ENCODE peak calls at places on chromosomes 5 and 9, in five cellular contexts. S is GM23338, V is endodermal cell, T is pancreas, L is GM10248. C is an unnamed sample.

GRCh38 chr5:171242521-171242920 is 66.5 kb upstream of the TLX3 start:
- DNase-seq in S (no peak), V (no peak), T (no peak), L (no peak), C (no peak)

GRCh38 chr5:117041926-117042595 is 467.4 kb upstream of the SEMA6A start:
- DNase-seq in S (peak), V (no peak), T (no peak), L (no peak), C (no peak)

GRCh38 chr9:92600742-92601261 is 65.0 kb upstream of the ECM2 start:
- DNase-seq in S (no peak), V (peak), T (no peak), L (no peak), C (no peak)

GRCh38 chr5:157026789-157027424 is 32.0 kb downstream of the HAVCR1 start:
- DNase-seq in S (peak), V (peak), T (no peak), L (no peak), C (peak)

GRCh38 chr9:12775963-12776774 is 1.3 kb downstream of the LURAP1L start:
- DNase-seq in S (peak), V (peak), T (peak), L (peak), C (peak)

GRCh38 chr9:118693645-118694044 is 675.6 kb downstream of the BRINP1 start:
- DNase-seq in S (peak), V (no peak), T (no peak), L (no peak), C (no peak)

GRCh38 chr5:53037141-53037859 is 48.1 kb downstream of the ITGA2 start:
- DNase-seq in S (no peak), V (no peak), T (no peak), L (no peak), C (no peak)

GRCh38 chr9:134928796-134929559 is 11.3 kb upstream of the FCN1 start:
- DNase-seq in S (no peak), V (no peak), T (no peak), L (peak), C (no peak)

GRCh38 chr9:2726620-2727335 is 9.5 kb downstream of the KCNV2 start:
- DNase-seq in S (no peak), V (no peak), T (no peak), L (no peak), C (no peak)

GRCh38 chr5:132462856-132463745 is 27.5 kb downstream of the IRF1 start:
- DNase-seq in S (no peak), V (no peak), T (no peak), L (no peak), C (no peak)

DNA sequence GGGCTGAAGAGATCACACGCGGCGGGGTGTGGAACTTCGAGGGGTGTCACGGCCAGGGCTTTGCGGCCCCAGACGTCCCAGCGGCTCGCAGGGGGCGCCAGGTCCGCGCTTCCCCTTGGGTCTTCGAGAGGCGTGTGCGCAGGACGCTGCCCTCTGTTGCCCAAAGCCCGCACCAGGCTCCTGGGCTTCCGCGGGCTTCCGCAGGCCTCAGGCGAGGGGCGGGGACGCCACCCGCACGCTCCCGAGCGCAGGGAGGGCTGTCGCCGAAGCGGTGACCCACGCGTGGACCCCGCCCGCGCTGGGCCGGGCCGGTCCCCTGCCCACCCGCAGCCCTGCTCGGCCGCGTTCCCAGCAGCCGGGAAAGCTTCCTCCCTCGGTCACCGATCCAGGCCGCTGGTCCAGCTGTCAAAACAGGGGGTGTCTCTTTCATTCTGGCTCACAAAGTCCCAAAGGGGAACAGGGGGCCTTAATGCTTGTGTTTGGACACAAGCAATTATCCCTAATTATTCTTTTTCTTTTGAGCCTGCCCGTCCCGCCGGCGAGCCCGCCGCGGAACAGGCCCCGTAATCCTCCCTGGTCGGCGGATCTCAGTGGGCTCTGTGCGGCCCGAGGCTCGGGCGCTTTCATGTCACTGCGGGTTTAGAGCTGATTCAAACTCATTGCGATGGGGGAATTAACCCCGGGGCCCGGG is 60.6 kb downstream of the TMEM174 start:
- DNase-seq in S (peak), V (peak), T (peak), L (no peak), C (peak)
- TF ChIP-seq CTCF in S (peak), V (peak), T (no peak), L (no peak), C (no peak)

GRCh38 chr5:158855510-158855909 is 244.2 kb downstream of the EBF1 start:
- DNase-seq in S (no peak), V (no peak), T (no peak), L (no peak), C (no peak)

GRCh38 chr5:158856295-158856694 is 243.4 kb downstream of the EBF1 start:
- DNase-seq in S (no peak), V (no peak), T (no peak), L (no peak), C (no peak)

GRCh38 chr5:158857376-158857775 is 242.3 kb downstream of the EBF1 start:
- DNase-seq in S (no peak), V (no peak), T (no peak), L (no peak), C (no peak)

GRCh38 chr5:158858011-158858410 is 241.7 kb downstream of the EBF1 start:
- DNase-seq in S (peak), V (no peak), T (no peak), L (no peak), C (no peak)

DNA sequence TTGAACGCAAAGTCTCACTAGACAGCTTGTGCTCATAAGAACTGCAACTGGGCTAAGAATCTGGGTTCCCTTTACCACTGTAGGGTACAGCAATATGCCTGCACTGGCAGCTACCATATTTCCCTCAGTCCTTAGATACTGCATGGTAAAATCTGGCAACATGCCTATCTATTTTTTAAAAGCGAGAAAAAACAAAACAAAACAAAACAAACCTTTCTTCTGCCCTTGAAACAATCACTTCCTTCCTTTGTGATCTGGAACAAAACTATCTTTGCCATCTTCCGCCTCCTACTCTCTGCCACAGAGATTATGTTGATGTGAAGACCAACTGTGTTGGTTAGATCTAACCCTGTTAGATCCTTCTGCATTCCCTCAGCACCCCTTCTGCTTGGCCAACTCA is 242.9 kb downstream of the EBF1 start:
- DNase-seq in S (no peak), V (no peak), T (no peak), L (no peak), C (no peak)
- TF ChIP-seq CTCF in S (no peak), V (no peak), T (no peak), L (no peak), C (no peak)

GRCh38 chr9:107158321-107158720 is 124.8 kb upstream of the RAD23B start:
- DNase-seq in S (peak), V (peak), T (no peak), L (no peak), C (peak)
- TF ChIP-seq CTCF in S (peak), V (peak), T (no peak), L (peak), C (no peak)

DNA sequence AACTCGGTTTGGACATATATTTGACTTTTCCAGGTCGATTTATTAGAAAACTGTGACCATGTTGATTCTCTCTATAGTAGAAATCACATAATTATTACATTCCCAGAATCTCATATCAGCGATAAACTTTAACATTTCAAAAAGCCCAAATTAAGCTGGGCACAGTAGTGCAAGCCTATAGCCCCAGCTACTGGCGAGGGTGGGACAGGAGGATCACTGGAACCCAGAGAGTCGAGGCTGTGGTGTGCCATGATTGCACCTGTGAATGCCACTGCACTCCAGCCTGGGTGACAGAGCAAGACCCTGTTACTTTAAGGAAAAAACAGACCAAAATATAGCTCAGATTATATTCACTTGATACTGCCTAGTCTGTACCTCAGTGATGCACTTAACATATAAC is 128.9 kb downstream of the CPLANE1 start:
- DNase-seq in S (no peak), V (no peak), T (no peak), L (no peak), C (no peak)
- TF ChIP-seq CTCF in S (peak), V (no peak), T (no peak), L (peak), C (no peak)

GRCh38 chr9:128392302-128393152 is 21.4 kb downstream of the URM1 start:
- DNase-seq in S (peak), V (peak), T (peak), L (no peak), C (no peak)

GRCh38 chr9:128389395-128390149 is 18.4 kb downstream of the URM1 start:
- DNase-seq in S (peak), V (no peak), T (no peak), L (no peak), C (no peak)

GRCh38 chr9:128391956-128392301 is 20.8 kb downstream of the URM1 start:
- DNase-seq in S (no peak), V (no peak), T (no peak), L (no peak), C (no peak)

GRCh38 chr9:128390150-128390812 is 19.1 kb downstream of the URM1 start:
- DNase-seq in S (no peak), V (no peak), T (no peak), L (no peak), C (no peak)

DNA sequence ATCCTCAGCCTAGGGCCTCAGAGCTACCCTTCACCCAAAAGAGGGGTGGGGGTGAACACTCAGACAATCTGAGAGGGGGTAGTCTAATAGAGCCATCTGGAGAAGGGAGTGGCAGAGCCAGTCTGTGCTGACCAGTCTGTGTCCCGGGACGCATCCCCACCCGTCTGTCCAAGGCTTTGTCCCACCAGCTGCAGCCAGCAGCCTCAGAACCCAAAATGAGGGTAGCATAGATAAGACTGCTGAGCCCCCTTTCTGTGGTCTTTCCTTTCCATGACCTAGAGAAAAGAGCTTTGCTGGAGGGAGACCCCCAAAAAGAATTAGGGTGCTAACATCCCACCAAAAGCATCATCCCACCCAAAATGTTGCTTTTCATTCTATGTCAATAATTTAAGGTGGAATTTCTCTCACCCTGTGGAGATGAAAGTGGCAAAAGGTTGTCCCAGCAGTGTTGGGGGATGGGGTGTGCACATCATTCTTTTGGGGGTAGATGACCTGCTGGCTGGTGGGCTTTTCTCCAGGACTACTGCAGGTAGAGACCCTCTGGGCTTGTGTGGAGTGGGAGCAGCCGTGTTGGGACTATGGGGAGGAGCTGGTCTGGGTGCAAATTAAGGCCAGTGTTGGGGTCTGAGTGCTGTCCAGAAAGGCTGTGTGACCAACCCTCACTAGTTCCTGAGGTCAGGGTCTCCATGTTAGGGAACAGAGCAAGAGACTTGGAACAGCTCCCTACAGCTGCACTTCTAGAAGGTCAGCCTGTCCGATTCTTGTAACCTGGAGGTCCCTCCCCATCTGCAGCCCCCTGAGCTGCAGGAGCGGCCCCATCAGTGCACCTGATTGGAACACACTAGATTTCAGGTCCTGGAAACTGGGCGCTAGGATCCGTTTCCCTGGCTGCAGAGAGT is 19.9 kb downstream of the URM1 start:
- DNase-seq in S (no peak), V (no peak), T (no peak), L (no peak), C (no peak)
- TF ChIP-seq CTCF in S (no peak), V (no peak), T (no peak), L (no peak), C (no peak)

GRCh38 chr5:140875085-140876065 is at the start of gene PCDHA12:
- DNase-seq in S (peak), V (peak), T (peak), L (no peak), C (no peak)
- TF ChIP-seq CTCF in S (peak), V (peak), T (no peak), L (no peak), C (no peak)

DNA sequence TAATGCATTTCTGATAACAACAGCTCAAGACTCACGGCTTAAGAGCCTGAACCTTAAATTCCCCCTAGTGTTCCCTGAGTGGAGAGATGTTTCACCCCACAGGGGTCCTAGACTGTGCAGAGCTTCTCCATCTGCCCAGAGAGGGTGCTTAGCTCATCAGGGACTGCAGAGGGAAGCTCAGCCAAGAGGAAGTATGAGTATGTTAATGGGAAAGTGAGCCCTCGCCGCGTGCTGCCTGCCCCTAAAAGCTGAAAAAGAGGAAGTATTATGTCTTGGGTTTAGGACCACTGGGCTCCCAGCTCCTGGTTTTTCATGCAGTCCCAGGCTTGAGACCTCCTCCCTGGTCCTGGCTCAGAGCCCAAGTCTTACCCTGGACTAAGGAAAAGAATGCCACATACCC is 115.3 kb upstream of the DAP start:
- DNase-seq in S (no peak), V (no peak), T (no peak), L (no peak), C (no peak)
- TF ChIP-seq CTCF in S (no peak), V (no peak), T (no peak), L (no peak), C (no peak)